ENCODE peak calls at places on chromosomes 5 and 9, in four cellular contexts. O, G, K and S are unnamed samples. For H3K27me3, the result is how much of the 10 kb centered on the place peaks cover.

GRCh38 chr5:33494476-33494875 is 53.7 kb downstream of the TARS1 start:
- DNase-seq in O (no peak), G (no peak), K (no peak), S (no peak)

GRCh38 chr5:38134750-38135330 is 123.5 kb upstream of the EGFLAM start:
- DNase-seq in O (no peak), G (no peak), K (no peak), S (no peak)

GRCh38 chr5:74736759-74737158 is 30.2 kb downstream of the GFM2 start:
- DNase-seq in O (no peak), G (no peak), K (no peak), S (no peak)

GRCh38 chr5:126269511-126269910 is 153.7 kb upstream of the GRAMD2B start:
- DNase-seq in O (no peak), G (no peak), K (no peak), S (no peak)

GRCh38 chr5:145027266-145027665 is 807.9 kb downstream of the PRELID2 start:
- DNase-seq in O (peak), G (no peak), K (no peak), S (no peak)

GRCh38 chr9:105510024-105510423 is 47.9 kb upstream of the FKTN start:
- DNase-seq in O (no peak), G (no peak), K (no peak), S (no peak)

GRCh38 chr9:133974631-133975341 is 17.3 kb downstream of the VAV2 start:
- DNase-seq in O (no peak), G (no peak), K (no peak), S (peak)

GRCh38 chr5:39531299-39531698 is 106.5 kb upstream of the DAB2 start:
- DNase-seq in O (no peak), G (no peak), K (no peak), S (no peak)

GRCh38 chr5:129619782-129620181 is 128.1 kb upstream of the MINAR2 start:
- DNase-seq in O (no peak), G (no peak), K (no peak), S (no peak)

GRCh38 chr5:176692835-176693476 is 45.7 kb downstream of the TSPAN17 start:
- DNase-seq in O (no peak), G (no peak), K (peak), S (no peak)

GRCh38 chr5:58794875-58795274 is 212.0 kb downstream of the RAB3C start:
- DNase-seq in O (no peak), G (no peak), K (no peak), S (no peak)

GRCh38 chr9:94147776-94148175 is 63.5 kb downstream of the PTPDC1 start:
- DNase-seq in O (no peak), G (no peak), K (no peak), S (no peak)

GRCh38 chr5:181058321-181058720 is 18.3 kb downstream of the BTNL9 start:
- DNase-seq in O (no peak), G (no peak), K (no peak), S (no peak)

GRCh38 chr9:73357607-73358006 is 205.9 kb downstream of the ANXA1 start:
- DNase-seq in O (no peak), G (no peak), K (no peak), S (no peak)

GRCh38 chr5:102068870-102069269 is 227.2 kb downstream of the SLCO4C1 start:
- DNase-seq in O (no peak), G (no peak), K (no peak), S (no peak)

GRCh38 chr9:129962889-129963703 is 79.9 kb downstream of the FNBP1 start:
- DNase-seq in O (peak), G (no peak), K (peak), S (no peak)

GRCh38 chr5:34578962-34579361 is 77.2 kb upstream of the RAI14 start:
- DNase-seq in O (no peak), G (no peak), K (no peak), S (no peak)

GRCh38 chr5:53048248-53048647 is 59.1 kb downstream of the ITGA2 start:
- DNase-seq in O (no peak), G (no peak), K (no peak), S (no peak)

GRCh38 chr5:141084487-141084989 is 9.9 kb upstream of the PCDHB2 start:
- DNase-seq in O (peak), G (peak), K (peak), S (peak)

GRCh38 chr9:35940474-35941467 is 17.2 kb downstream of the OR2S2 start:
- DNase-seq in O (no peak), G (no peak), K (no peak), S (no peak)

GRCh38 chr9:91247278-91247677 is 114.4 kb downstream of the AUH start:
- DNase-seq in O (peak), G (no peak), K (no peak), S (no peak)

GRCh38 chr5:17415282-17415681 is 82.7 kb upstream of the TAF11L2 start:
- DNase-seq in O (peak), G (no peak), K (no peak), S (peak)

GRCh38 chr9:123359546-123359945 is 3.5 kb downstream of the CRB2 start:
- DNase-seq in O (no peak), G (no peak), K (no peak), S (no peak)

GRCh38 chr9:111102793-111103474 is 64.7 kb upstream of the LPAR1 start:
- DNase-seq in O (no peak), G (no peak), K (no peak), S (no peak)

GRCh38 chr9:97714435-97714834 is 17.3 kb upstream of the XPA start:
- DNase-seq in O (no peak), G (peak), K (peak), S (no peak)

GRCh38 chr5:134943547-134943946 is 24.2 kb upstream of the CATSPER3 start:
- DNase-seq in O (no peak), G (no peak), K (no peak), S (no peak)
- H3K4me3 ChIP-seq in O (no peak), G (no peak), K (no peak), S (no peak)

GRCh38 chr9:107971241-107971640 is 481.7 kb upstream of the KLF4 start:
- DNase-seq in O (no peak), G (no peak), K (no peak), S (no peak)

GRCh38 chr9:107973451-107973850 is 483.9 kb upstream of the KLF4 start:
- DNase-seq in O (no peak), G (no peak), K (peak), S (no peak)

GRCh38 chr9:107969727-107970126 is 480.2 kb upstream of the KLF4 start:
- DNase-seq in O (no peak), G (no peak), K (no peak), S (no peak)

DNA sequence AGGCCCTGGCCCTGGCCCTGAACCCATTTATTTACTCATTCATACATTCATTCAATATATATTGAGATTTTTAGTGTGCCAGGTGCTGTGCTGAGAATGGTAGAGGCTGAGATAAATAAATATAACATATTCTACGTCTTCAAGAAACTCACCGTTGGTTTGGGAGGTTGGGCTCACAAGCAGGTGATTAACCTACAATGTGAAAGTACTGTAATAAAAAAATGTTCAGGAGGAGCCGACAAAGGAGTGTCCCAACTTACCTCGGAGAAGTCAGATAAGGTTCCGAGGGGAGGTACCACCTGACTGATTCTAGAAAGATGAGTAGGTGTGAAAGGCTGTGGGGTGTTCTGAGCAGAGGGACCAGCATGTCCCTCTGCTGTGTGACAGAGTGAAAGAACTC is 479.6 kb upstream of the KLF4 start:
- DNase-seq in O (no peak), G (no peak), K (no peak), S (no peak)
- H3K27me3 ChIP-seq in O (under half), G (under half), K (under half), S (under half)

DNA sequence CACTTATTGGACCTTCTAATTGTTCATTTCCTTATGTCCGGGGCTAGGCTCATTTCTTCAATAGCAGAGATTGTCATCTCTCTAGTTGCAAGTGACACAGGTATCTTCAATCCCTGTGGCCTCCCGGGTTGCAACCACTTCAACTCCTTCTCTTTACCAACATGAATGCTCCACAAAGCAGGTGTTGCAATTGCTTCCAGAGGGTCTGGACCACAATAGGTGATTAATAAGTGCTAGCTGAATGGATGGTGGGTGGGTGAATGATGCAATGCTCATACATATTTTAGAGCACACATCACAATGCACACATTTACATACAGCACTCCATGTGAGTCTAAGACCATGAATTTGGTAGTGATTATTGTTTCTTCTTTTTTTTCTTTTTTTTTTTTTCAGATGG is 2.6 kb downstream of the CEMIP2 start:
- DNase-seq in O (no peak), G (no peak), K (no peak), S (no peak)
- H3K4me3 ChIP-seq in O (peak), G (no peak), K (peak), S (no peak)

DNA sequence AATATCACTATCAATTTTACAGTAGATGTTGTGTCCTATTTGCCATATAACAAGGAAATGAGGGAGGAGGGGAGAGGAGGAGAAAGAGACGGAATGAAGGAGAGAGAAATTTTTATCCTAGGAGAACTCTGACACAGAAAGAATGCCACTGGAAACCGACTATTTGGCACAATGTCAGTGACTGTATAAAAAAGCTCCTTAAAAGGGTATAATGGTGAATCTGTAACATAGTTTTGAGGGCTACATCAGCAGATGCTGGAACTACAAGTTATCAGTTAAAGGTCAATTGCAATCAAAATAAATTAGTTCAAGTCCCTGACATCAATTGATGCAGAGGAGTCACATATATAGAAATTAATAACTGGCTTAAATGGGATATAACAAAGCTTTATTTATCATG is 5.7 kb downstream of the EDIL3 start:
- DNase-seq in O (no peak), G (no peak), K (no peak), S (no peak)
- H3K27me3 ChIP-seq in O (under half), G (under half), K (under half), S (under half)

DNA sequence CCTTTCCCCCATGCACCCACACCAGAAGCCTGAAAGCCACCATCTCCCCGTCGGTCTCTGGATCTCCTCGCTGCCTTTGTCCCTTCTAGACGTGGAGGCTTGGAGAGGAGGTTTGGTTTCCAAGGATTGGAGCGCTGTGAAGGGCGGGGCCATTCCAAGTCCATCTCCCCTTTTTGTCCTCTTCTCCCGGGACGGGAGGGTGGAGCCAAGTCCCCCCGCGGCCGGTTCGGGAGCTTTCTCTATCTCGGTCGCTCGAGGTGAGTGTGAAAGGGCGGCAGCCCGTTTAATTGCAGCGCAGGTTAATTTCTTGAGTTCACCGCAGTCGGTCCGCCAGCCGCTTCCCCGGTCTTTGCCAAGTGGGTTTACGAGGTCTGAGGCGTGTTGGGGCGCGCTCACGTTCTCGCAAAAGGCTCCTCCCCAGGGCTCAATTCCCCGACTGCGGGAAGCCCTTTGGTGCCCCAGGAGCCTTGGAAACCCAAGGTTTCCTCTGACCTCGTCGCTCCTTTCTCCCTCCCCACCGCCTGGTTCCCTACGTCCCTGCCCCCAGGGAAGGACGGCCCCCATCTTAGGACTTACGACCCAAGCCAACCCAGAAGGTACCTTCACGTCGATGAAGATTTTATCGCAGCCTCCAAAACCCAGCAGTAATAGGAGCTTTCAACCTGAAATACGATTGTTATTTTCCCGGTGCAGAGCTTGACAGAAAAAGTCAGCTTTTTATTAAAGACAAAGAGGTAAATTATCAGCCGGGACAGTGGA is 2.8 kb upstream of the ZNF462 start:
- DNase-seq in O (peak), G (peak), K (no peak), S (peak)
- H3K4me3 ChIP-seq in O (peak), G (peak), K (no peak), S (peak)

GRCh38 chr5:60843693-60844428 is at the start of gene ELOVL7:
- DNase-seq in O (peak), G (peak), K (peak), S (peak)

GRCh38 chr5:60846298-60846697 is 2.2 kb upstream of the ELOVL7 start:
- DNase-seq in O (no peak), G (no peak), K (no peak), S (no peak)

GRCh38 chr5:60841361-60841760 is 2.7 kb downstream of the ELOVL7 start:
- DNase-seq in O (no peak), G (no peak), K (no peak), S (no peak)

GRCh38 chr5:60842859-60843692 is 993 bp downstream of the ELOVL7 start:
- DNase-seq in O (peak), G (peak), K (peak), S (peak)

DNA sequence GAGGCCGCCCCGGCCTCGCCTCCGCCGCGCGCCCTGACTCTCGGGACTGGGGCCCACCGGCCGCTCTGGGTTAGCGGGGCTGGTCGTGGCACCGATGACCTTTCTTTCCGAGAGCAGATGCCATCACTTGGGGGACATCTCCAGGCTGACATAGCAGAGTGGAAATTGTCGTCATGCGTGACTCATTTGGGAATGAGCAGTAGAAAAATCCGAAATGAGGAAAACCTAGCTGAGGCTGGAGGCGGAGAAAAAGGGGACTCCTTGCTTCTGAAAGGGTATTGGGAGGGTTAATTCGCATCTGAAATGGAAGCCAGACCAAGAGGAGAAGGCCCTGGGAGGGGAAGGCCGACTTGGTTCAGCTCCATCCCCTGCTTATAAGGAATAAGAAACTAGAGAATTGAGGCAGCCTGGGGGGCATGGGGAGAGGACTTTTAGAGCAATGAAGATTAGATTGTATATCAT is 391 bp upstream of the ELOVL7 start:
- DNase-seq in O (no peak), G (no peak), K (no peak), S (peak)
- H3K27me3 ChIP-seq in O (under half), G (under half), K (under half), S (under half)

GRCh38 chr9:136743639-136744211 is 985 bp upstream of the LCN10 start:
- DNase-seq in O (peak), G (no peak), K (no peak), S (no peak)

GRCh38 chr9:136740491-136740890 is 2.2 kb downstream of the LCN10 start:
- DNase-seq in O (no peak), G (no peak), K (no peak), S (no peak)

GRCh38 chr9:136742640-136743391 is at the start of gene LCN10:
- DNase-seq in O (peak), G (peak), K (peak), S (peak)

GRCh38 chr9:136740971-136741884 is 1.5 kb downstream of the LCN10 start:
- DNase-seq in O (no peak), G (no peak), K (no peak), S (no peak)

GRCh38 chr9:136741885-136742568 is 713 bp downstream of the LCN10 start:
- DNase-seq in O (peak), G (no peak), K (no peak), S (no peak)
- H3K4me3 ChIP-seq in O (no peak), G (no peak), K (no peak), S (no peak)